ENCODE peak calls at places on chromosome 15, in five cellular contexts. P is right lobe of liver, X is GM20000, W is HT-29, I is RCC 7860. A is an unnamed sample.

GRCh38 chr15:88833196-88833595 is 30.0 kb downstream of the ACAN start:
- DNase-seq in I (no peak), W (no peak), X (no peak), P (no peak), A (no peak)

GRCh38 chr15:31402511-31403056 is 75.9 kb downstream of the KLF13 start:
- DNase-seq in W (no peak), X (peak), I (no peak), P (no peak), A (peak)

GRCh38 chr15:81752149-81752942 is 293.5 kb downstream of the MEX3B start:
- DNase-seq in W (peak), X (no peak), I (no peak), P (peak), A (peak)

GRCh38 chr15:63551400-63551799 is 45.8 kb upstream of the FBXL22 start:
- DNase-seq in I (peak), P (no peak), X (no peak), W (no peak), A (peak)

GRCh38 chr15:90062023-90062728 is 40.1 kb downstream of the IDH2 start:
- DNase-seq in W (peak), I (no peak), P (no peak), X (no peak), A (no peak)

GRCh38 chr15:76912430-76912829 is 7.3 kb upstream of the SCAPER start:
- DNase-seq in I (no peak), P (no peak), X (no peak), W (no peak), A (no peak)

GRCh38 chr15:81887913-81888312 is 157.9 kb downstream of the MEX3B start:
- DNase-seq in X (no peak), I (no peak), P (no peak), W (no peak), A (peak)

GRCh38 chr15:70291295-70291694 is 193.6 kb upstream of the TLE3 start:
- DNase-seq in I (no peak), P (no peak), W (no peak), X (no peak), A (no peak)

GRCh38 chr15:71874245-71874644 is 63.9 kb downstream of the NR2E3 start:
- DNase-seq in P (no peak), W (no peak), I (no peak), X (peak), A (no peak)

GRCh38 chr15:45180648-45181436 is 6.9 kb downstream of the SHF start:
- DNase-seq in P (no peak), X (no peak), I (no peak), W (no peak), A (no peak)

GRCh38 chr15:29134641-29135071 is 135.0 kb downstream of the NSMCE3 start:
- DNase-seq in W (no peak), P (no peak), X (no peak), I (no peak), A (no peak)

GRCh38 chr15:87579537-87579936 is 677.0 kb downstream of the NTRK3 start:
- DNase-seq in I (no peak), W (no peak), P (no peak), X (no peak), A (no peak)

GRCh38 chr15:67009576-67010569 is 55.5 kb upstream of the SMAD3 start:
- DNase-seq in X (no peak), W (no peak), I (no peak), P (no peak), A (no peak)

GRCh38 chr15:83498801-83499200 is 51.7 kb downstream of the SH3GL3 start:
- DNase-seq in W (no peak), P (no peak), X (no peak), I (no peak), A (no peak)

GRCh38 chr15:77499087-77499765 is 78.5 kb downstream of the HMG20A start:
- DNase-seq in W (no peak), X (no peak), I (no peak), P (no peak), A (no peak)

GRCh38 chr15:58430224-58430787 is 1.5 kb upstream of the LIPC start:
- DNase-seq in I (no peak), X (no peak), P (no peak), W (no peak), A (no peak)

GRCh38 chr15:24919446-24919845 is 35.3 kb upstream of the SNRPN start:
- DNase-seq in W (no peak), X (no peak), P (no peak), I (no peak), A (no peak)

GRCh38 chr15:36832792-36833191 is 253.4 kb downstream of the CDIN1 start:
- DNase-seq in W (no peak), I (no peak), X (no peak), P (no peak), A (no peak)

GRCh38 chr15:53586815-53587214 is 172.6 kb downstream of the WDR72 start:
- DNase-seq in I (no peak), X (peak), W (peak), P (no peak), A (no peak)

GRCh38 chr15:73650387-73651126 is 17.4 kb upstream of the NPTN start:
- DNase-seq in P (no peak), X (no peak), I (no peak), W (no peak), A (no peak)

GRCh38 chr15:59751552-59752413 is 62.7 kb upstream of the BNIP2 start:
- DNase-seq in W (no peak), X (no peak), I (no peak), P (no peak), A (no peak)

GRCh38 chr15:72554471-72555425 is 80.6 kb downstream of the ARIH1 start:
- DNase-seq in X (no peak), W (no peak), P (no peak), I (no peak), A (no peak)

GRCh38 chr15:66126057-66126855 is 127.3 kb downstream of the MEGF11 start:
- DNase-seq in I (no peak), P (no peak), W (no peak), X (no peak), A (no peak)

GRCh38 chr15:28023933-28024888 is 74.9 kb downstream of the OCA2 start:
- DNase-seq in I (no peak), W (no peak), P (no peak), X (peak), A (no peak)